ENCODE peak calls at places on chromosomes 1 and 21, in seven cellular contexts. One of them, this sample, is unnamed.
A peak's percentile ranks its signal among the peaks of the same experiment; 100 is the strongest.

GRCh38 chr1:223792046-223792445 is 53.7 kb downstream of the TP53BP2 start:
- DNase-seq in pancreas: no peak
- DNase-seq in brain microvascular endothelial cell: no peak
- DNase-seq in Peyer's patch: no peak
- DNase-seq in transverse colon: no peak
- DNase-seq in left ventricle myocardium inferior: no peak
- DNase-seq in fibroblast of lung: no peak
- DNase-seq in this sample: no peak

GRCh38 chr1:153532161-153532560 is 3.6 kb downstream of the S100A6 start:
- DNase-seq in pancreas: no peak
- DNase-seq in brain microvascular endothelial cell: no peak
- DNase-seq in Peyer's patch: no peak
- DNase-seq in transverse colon: no peak
- DNase-seq in left ventricle myocardium inferior: no peak
- DNase-seq in fibroblast of lung: no peak
- DNase-seq in this sample: no peak

GRCh38 chr21:32483293-32483595 is 70.7 kb downstream of the EVA1C start:
- DNase-seq in pancreas: no peak
- DNase-seq in brain microvascular endothelial cell: no peak
- DNase-seq in Peyer's patch: no peak
- DNase-seq in transverse colon: no peak
- DNase-seq in left ventricle myocardium inferior: no peak
- DNase-seq in fibroblast of lung: no peak
- DNase-seq in this sample: no peak

GRCh38 chr1:23451452-23451851 is 26.9 kb upstream of the TCEA3 start:
- DNase-seq in pancreas: no peak
- DNase-seq in brain microvascular endothelial cell: no peak
- DNase-seq in Peyer's patch: no peak
- DNase-seq in transverse colon: no peak
- DNase-seq in left ventricle myocardium inferior: no peak
- DNase-seq in fibroblast of lung: no peak
- DNase-seq in this sample: no peak

GRCh38 chr1:151007853-151008243 is 401 bp upstream of the PRUNE1 start:
- DNase-seq in pancreas: no peak
- DNase-seq in brain microvascular endothelial cell: no peak
- DNase-seq in Peyer's patch: no peak
- DNase-seq in transverse colon: no peak
- DNase-seq in left ventricle myocardium inferior: no peak
- DNase-seq in fibroblast of lung: no peak
- DNase-seq in this sample: no peak

GRCh38 chr1:238738942-238739341 is 647.4 kb upstream of the CHRM3 start:
- DNase-seq in pancreas: no peak
- DNase-seq in brain microvascular endothelial cell: no peak
- DNase-seq in Peyer's patch: no peak
- DNase-seq in transverse colon: no peak
- DNase-seq in left ventricle myocardium inferior: no peak
- DNase-seq in fibroblast of lung: peak; percentile 0
- DNase-seq in this sample: no peak

GRCh38 chr1:211830055-211830329 is 571 bp downstream of the LPGAT1 start:
- DNase-seq in pancreas: no peak
- DNase-seq in brain microvascular endothelial cell: no peak
- DNase-seq in Peyer's patch: peak; percentile 48
- DNase-seq in transverse colon: no peak
- DNase-seq in left ventricle myocardium inferior: peak; percentile 15
- DNase-seq in fibroblast of lung: no peak
- DNase-seq in this sample: no peak

GRCh38 chr1:36585760-36586072 is 103.0 kb upstream of the CSF3R start:
- DNase-seq in pancreas: no peak
- DNase-seq in brain microvascular endothelial cell: no peak
- DNase-seq in Peyer's patch: no peak
- DNase-seq in transverse colon: no peak
- DNase-seq in left ventricle myocardium inferior: no peak
- DNase-seq in fibroblast of lung: no peak
- DNase-seq in this sample: no peak

GRCh38 chr1:244675167-244675566 is 22.2 kb downstream of the DESI2 start:
- DNase-seq in pancreas: no peak
- DNase-seq in brain microvascular endothelial cell: no peak
- DNase-seq in Peyer's patch: no peak
- DNase-seq in transverse colon: no peak
- DNase-seq in left ventricle myocardium inferior: no peak
- DNase-seq in fibroblast of lung: peak; percentile 19
- DNase-seq in this sample: no peak

GRCh38 chr1:86352096-86352495 is 44.0 kb downstream of the ODF2L start:
- DNase-seq in pancreas: no peak
- DNase-seq in brain microvascular endothelial cell: no peak
- DNase-seq in Peyer's patch: no peak
- DNase-seq in transverse colon: no peak
- DNase-seq in left ventricle myocardium inferior: no peak
- DNase-seq in fibroblast of lung: no peak
- DNase-seq in this sample: no peak

GRCh38 chr1:202135221-202135721 is 9.3 kb downstream of the ARL8A start:
- DNase-seq in pancreas: no peak
- DNase-seq in brain microvascular endothelial cell: peak; percentile 42
- DNase-seq in Peyer's patch: peak; percentile 74
- DNase-seq in transverse colon: peak; percentile 55
- DNase-seq in left ventricle myocardium inferior: peak; percentile 38
- DNase-seq in fibroblast of lung: peak; percentile 63
- DNase-seq in this sample: no peak

GRCh38 chr21:33019885-33020557 is 5.7 kb upstream of the OLIG2 start:
- DNase-seq in pancreas: no peak
- DNase-seq in brain microvascular endothelial cell: no peak
- DNase-seq in Peyer's patch: no peak
- DNase-seq in transverse colon: no peak
- DNase-seq in left ventricle myocardium inferior: no peak
- DNase-seq in fibroblast of lung: no peak
- DNase-seq in this sample: no peak

DNA sequence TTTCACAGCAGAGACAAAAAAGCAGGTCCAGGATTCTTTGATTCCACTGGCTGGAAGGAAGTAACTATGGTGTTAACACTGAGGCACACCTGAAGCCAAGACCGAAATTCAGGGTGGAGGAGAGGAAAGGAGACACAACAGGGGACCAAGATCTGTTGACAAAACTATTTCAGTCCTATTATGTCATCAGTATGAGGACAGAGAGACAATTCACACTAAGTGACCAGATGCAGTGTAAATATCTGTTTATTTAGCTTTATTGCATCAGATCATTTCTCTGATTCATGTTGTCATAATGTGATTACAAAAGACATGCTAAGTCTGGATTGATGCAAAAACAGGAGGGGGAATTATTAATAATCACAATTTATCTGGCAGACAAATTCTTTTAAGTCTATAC is 118.8 kb downstream of the SIPA1L2 start:
- DNase-seq in pancreas: no peak
- DNase-seq in brain microvascular endothelial cell: no peak
- DNase-seq in Peyer's patch: no peak
- DNase-seq in transverse colon: no peak
- DNase-seq in left ventricle myocardium inferior: no peak
- DNase-seq in fibroblast of lung: peak; percentile 9
- DNase-seq in this sample: no peak
- H3K4me3 ChIP-seq in pancreas: no peak overlapping the region
- H3K4me3 ChIP-seq in brain microvascular endothelial cell: no peak overlapping the region
- H3K4me3 ChIP-seq in Peyer's patch: no peak overlapping the region
- H3K4me3 ChIP-seq in transverse colon: no peak overlapping the region
- H3K4me3 ChIP-seq in left ventricle myocardium inferior: no peak overlapping the region
- H3K4me3 ChIP-seq in fibroblast of lung: no peak overlapping the region
- H3K4me3 ChIP-seq in this sample: no peak overlapping the region

DNA sequence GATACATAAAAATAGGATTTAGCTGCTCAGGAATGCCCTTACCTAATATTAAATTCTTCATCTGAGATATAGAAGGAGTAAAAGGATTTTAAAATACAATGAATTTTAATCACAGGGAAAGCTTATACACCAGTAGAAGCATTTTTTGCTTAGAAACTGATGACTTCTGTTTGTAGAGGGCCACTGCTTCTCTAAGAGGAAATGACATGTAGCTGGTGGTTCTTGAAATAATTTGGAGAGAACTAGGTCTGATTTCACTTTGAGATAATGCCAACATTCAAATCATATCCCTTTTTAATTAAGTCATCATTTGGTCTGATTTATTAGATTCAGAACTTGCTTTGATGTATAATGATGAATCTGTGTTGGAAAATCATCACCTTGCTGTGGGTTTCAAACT is 166.6 kb upstream of the SGIP1 start:
- DNase-seq in pancreas: no peak
- DNase-seq in brain microvascular endothelial cell: no peak
- DNase-seq in Peyer's patch: no peak
- DNase-seq in transverse colon: no peak
- DNase-seq in left ventricle myocardium inferior: no peak
- DNase-seq in fibroblast of lung: no peak
- DNase-seq in this sample: no peak
- H3K36me3 ChIP-seq in pancreas: no peaks in the 10 kb centered on the region
- H3K36me3 ChIP-seq in brain microvascular endothelial cell: no peaks in the 10 kb centered on the region
- H3K36me3 ChIP-seq in Peyer's patch: peaks cover 25% of the 10 kb centered on the region
- H3K36me3 ChIP-seq in transverse colon: peaks cover 11% of the 10 kb centered on the region
- H3K36me3 ChIP-seq in left ventricle myocardium inferior: peaks cover 85% of the 10 kb centered on the region
- H3K36me3 ChIP-seq in fibroblast of lung: no peaks in the 10 kb centered on the region
- H3K36me3 ChIP-seq in this sample: peaks cover 13% of the 10 kb centered on the region

GRCh38 chr1:107277022-107277421 is 136.2 kb downstream of the NTNG1 start:
- DNase-seq in pancreas: peak; percentile 3
- DNase-seq in brain microvascular endothelial cell: peak; percentile 58
- DNase-seq in Peyer's patch: peak; percentile 55
- DNase-seq in transverse colon: peak; percentile 46
- DNase-seq in left ventricle myocardium inferior: no peak
- DNase-seq in fibroblast of lung: peak; percentile 69
- DNase-seq in this sample: peak; percentile 2
- TF ChIP-seq CTCF in pancreas: no peak
- TF ChIP-seq CTCF in brain microvascular endothelial cell: peak; percentile 80
- TF ChIP-seq CTCF in Peyer's patch: peak; percentile 39
- TF ChIP-seq CTCF in transverse colon: peak; percentile 27
- TF ChIP-seq CTCF in left ventricle myocardium inferior: peak; percentile 40
- TF ChIP-seq CTCF in fibroblast of lung: peak; percentile 65
- TF ChIP-seq CTCF in this sample: peak; percentile 68

DNA sequence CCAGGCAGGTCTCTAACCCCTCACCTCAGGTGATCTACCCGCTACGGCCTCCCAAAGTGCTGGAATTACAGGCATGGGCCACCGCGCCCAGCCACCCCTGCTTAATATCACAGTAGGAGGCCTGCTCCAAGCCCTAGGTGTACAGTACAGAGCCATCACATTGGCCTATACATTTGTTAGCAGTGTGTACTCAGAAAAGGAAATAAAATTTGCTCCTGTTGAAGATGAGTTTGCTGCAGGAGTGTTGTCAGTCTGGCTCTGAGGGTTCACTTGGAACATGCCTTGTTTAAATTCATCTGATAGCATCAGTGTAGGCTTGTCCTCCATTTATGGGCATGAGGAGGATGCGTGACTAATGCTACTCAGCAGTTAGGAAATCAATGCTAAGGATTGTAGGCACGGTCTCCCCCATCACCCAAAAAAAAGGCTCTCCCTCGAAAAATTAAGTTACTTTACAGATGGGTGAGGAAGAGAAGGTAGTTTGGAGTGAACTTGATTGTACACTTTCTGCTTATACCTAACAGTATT is 4.6 kb upstream of the ENAH start:
- DNase-seq in pancreas: no peak
- DNase-seq in brain microvascular endothelial cell: peak; percentile 83
- DNase-seq in Peyer's patch: no peak
- DNase-seq in transverse colon: no peak
- DNase-seq in left ventricle myocardium inferior: no peak
- DNase-seq in fibroblast of lung: peak; percentile 79
- DNase-seq in this sample: peak; percentile 38
- H3K4me3 ChIP-seq in pancreas: no peak overlapping the region
- H3K4me3 ChIP-seq in brain microvascular endothelial cell: no peak overlapping the region
- H3K4me3 ChIP-seq in Peyer's patch: no peak overlapping the region
- H3K4me3 ChIP-seq in transverse colon: no peak overlapping the region
- H3K4me3 ChIP-seq in left ventricle myocardium inferior: no peak overlapping the region
- H3K4me3 ChIP-seq in fibroblast of lung: peak overlapping the region; percentile 19
- H3K4me3 ChIP-seq in this sample: no peak overlapping the region

DNA sequence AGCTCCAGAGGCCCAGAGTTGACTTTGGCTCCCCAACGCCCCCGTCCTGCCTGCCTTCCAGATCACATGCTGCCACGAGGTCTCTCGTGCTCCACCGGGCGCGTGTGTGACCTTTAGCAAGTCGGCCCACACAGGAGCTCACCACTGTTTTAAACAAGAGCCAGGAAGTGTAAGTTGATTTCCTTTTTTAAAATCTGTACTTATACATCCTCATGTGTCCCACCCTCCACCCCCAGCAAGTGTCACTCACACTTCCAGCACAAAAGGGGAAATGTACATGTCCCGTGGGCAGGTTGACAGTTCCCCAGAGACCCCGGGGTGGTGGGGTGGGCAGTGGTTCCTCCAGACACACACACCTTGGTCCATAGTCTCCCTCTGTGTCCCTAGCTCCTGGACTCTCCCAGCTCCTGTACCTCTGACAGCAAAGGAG is 84.4 kb downstream of the STUM start:
- DNase-seq in pancreas: no peak
- DNase-seq in brain microvascular endothelial cell: no peak
- DNase-seq in Peyer's patch: peak; percentile 86
- DNase-seq in transverse colon: no peak
- DNase-seq in left ventricle myocardium inferior: no peak
- DNase-seq in fibroblast of lung: no peak
- DNase-seq in this sample: no peak
- H3K36me3 ChIP-seq in pancreas: peaks cover 4% of the 10 kb centered on the region
- H3K36me3 ChIP-seq in brain microvascular endothelial cell: no peaks in the 10 kb centered on the region
- H3K36me3 ChIP-seq in Peyer's patch: peaks cover 28% of the 10 kb centered on the region
- H3K36me3 ChIP-seq in transverse colon: no peaks in the 10 kb centered on the region
- H3K36me3 ChIP-seq in left ventricle myocardium inferior: peaks cover 12% of the 10 kb centered on the region
- H3K36me3 ChIP-seq in fibroblast of lung: peaks cover 6% of the 10 kb centered on the region
- H3K36me3 ChIP-seq in this sample: no peaks in the 10 kb centered on the region

GRCh38 chr1:112954945-112955677 is 885 bp downstream of the SLC16A1 start:
- DNase-seq in pancreas: no peak
- DNase-seq in brain microvascular endothelial cell: peak; percentile 54
- DNase-seq in Peyer's patch: peak; percentile 77
- DNase-seq in transverse colon: peak; percentile 60
- DNase-seq in left ventricle myocardium inferior: peak; percentile 55
- DNase-seq in fibroblast of lung: peak; percentile 64
- DNase-seq in this sample: peak; percentile 10
- TF ChIP-seq CTCF in pancreas: no peak
- TF ChIP-seq CTCF in brain microvascular endothelial cell: no peak
- TF ChIP-seq CTCF in Peyer's patch: no peak
- TF ChIP-seq CTCF in transverse colon: no peak
- TF ChIP-seq CTCF in left ventricle myocardium inferior: no peak
- TF ChIP-seq CTCF in fibroblast of lung: no peak
- TF ChIP-seq CTCF in this sample: no peak

GRCh38 chr21:35249636-35250035 is 200.5 kb upstream of the RUNX1 start:
- DNase-seq in pancreas: peak; percentile 23
- DNase-seq in brain microvascular endothelial cell: no peak
- DNase-seq in Peyer's patch: no peak
- DNase-seq in transverse colon: no peak
- DNase-seq in left ventricle myocardium inferior: no peak
- DNase-seq in fibroblast of lung: no peak
- DNase-seq in this sample: no peak
- H3K4me3 ChIP-seq in pancreas: no peak overlapping the region
- H3K4me3 ChIP-seq in brain microvascular endothelial cell: no peak overlapping the region
- H3K4me3 ChIP-seq in Peyer's patch: no peak overlapping the region
- H3K4me3 ChIP-seq in transverse colon: no peak overlapping the region
- H3K4me3 ChIP-seq in left ventricle myocardium inferior: no peak overlapping the region
- H3K4me3 ChIP-seq in fibroblast of lung: no peak overlapping the region
- H3K4me3 ChIP-seq in this sample: no peak overlapping the region

GRCh38 chr21:46414965-46415275 is 43.8 kb upstream of the DIP2A start:
- DNase-seq in pancreas: no peak
- DNase-seq in brain microvascular endothelial cell: no peak
- DNase-seq in Peyer's patch: no peak
- DNase-seq in transverse colon: no peak
- DNase-seq in left ventricle myocardium inferior: no peak
- DNase-seq in fibroblast of lung: no peak
- DNase-seq in this sample: no peak
- H3K36me3 ChIP-seq in pancreas: peaks cover 8% of the 10 kb centered on the region
- H3K36me3 ChIP-seq in brain microvascular endothelial cell: peaks cover 18% of the 10 kb centered on the region
- H3K36me3 ChIP-seq in Peyer's patch: peaks cover 60% of the 10 kb centered on the region
- H3K36me3 ChIP-seq in transverse colon: peaks cover 36% of the 10 kb centered on the region
- H3K36me3 ChIP-seq in left ventricle myocardium inferior: peaks cover 83% of the 10 kb centered on the region
- H3K36me3 ChIP-seq in fibroblast of lung: peaks cover 18% of the 10 kb centered on the region
- H3K36me3 ChIP-seq in this sample: peaks cover 21% of the 10 kb centered on the region